ENCODE peak calls at places on chromosome 7, in nine cellular contexts. B, A, V, H, O, U, N, E and K are unnamed samples.

GRCh38 chr7:159197066-159197975 is 52.7 kb upstream of the VIPR2 start:
- DNase-seq in A (no peak), H (no peak), B (no peak), O (no peak), N (no peak), E (no peak), U (peak), V (no peak), K (peak)

GRCh38 chr7:147981072-147981813 is 609.3 kb upstream of the C7orf33 start:
- DNase-seq in N (no peak), U (peak), H (no peak), A (no peak), O (no peak), B (no peak), E (no peak), V (no peak), K (no peak)

GRCh38 chr7:87148332-87148955 is 3.8 kb upstream of the DMTF1 start:
- DNase-seq in O (no peak), U (peak), H (no peak), E (no peak), V (no peak), A (no peak), B (peak), N (no peak), K (no peak)

GRCh38 chr7:40680657-40681056 is 545.9 kb downstream of the SUGCT start:
- DNase-seq in A (no peak), E (no peak), U (peak), O (no peak), V (no peak), H (no peak), N (peak), B (peak), K (no peak)

GRCh38 chr7:46450871-46451270 is 529.8 kb upstream of the IGFBP3 start:
- DNase-seq in A (no peak), O (no peak), N (no peak), U (no peak), H (no peak), B (no peak), V (no peak), E (no peak), K (no peak)

GRCh38 chr7:2757904-2758672 is 70.1 kb downstream of the AMZ1 start:
- DNase-seq in E (peak), H (no peak), N (no peak), U (peak), O (peak), V (no peak), B (peak), A (no peak), K (peak)

GRCh38 chr7:143434660-143435059 is 8.6 kb upstream of the TAS2R60 start:
- DNase-seq in O (no peak), B (peak), V (no peak), N (no peak), A (no peak), U (peak), E (no peak), H (no peak), K (no peak)

GRCh38 chr7:7920056-7920455 is 48.5 kb upstream of the GLCCI1 start:
- DNase-seq in E (no peak), A (no peak), H (no peak), N (no peak), O (no peak), V (no peak), U (no peak), B (no peak), K (no peak)

GRCh38 chr7:35694161-35694783 is 663 bp downstream of the HERPUD2 start:
- DNase-seq in H (no peak), A (no peak), E (no peak), O (no peak), U (no peak), N (no peak), B (no peak), V (no peak), K (no peak)